ENCODE peak calls at places on chromosome 4, in five cellular contexts. N, G, O, Q and S are unnamed samples.

GRCh38 chr4:4862665-4863482 is 3.4 kb downstream of the MSX1 start:
- DNase-seq in O (no peak), N (no peak), Q (peak; percentile 78), G (no peak), S (no peak)

GRCh38 chr4:8323947-8324555 is 54.5 kb downstream of the HTRA3 start:
- DNase-seq in O (peak; percentile 72), Q (no peak), N (no peak), G (no peak), S (no peak)

GRCh38 chr4:75484195-75484594 is 30.0 kb downstream of the RCHY1 start:
- DNase-seq in O (no peak), N (no peak), Q (no peak), G (no peak), S (no peak)

GRCh38 chr4:165364452-165365080 is 14.2 kb upstream of the CPE start:
- DNase-seq in G (no peak), N (no peak), O (peak; percentile 86), Q (no peak), S (no peak)

GRCh38 chr4:112099701-112100289 is 45.5 kb upstream of the FAM241A start:
- DNase-seq in O (peak; percentile 37), G (no peak), N (no peak), Q (no peak), S (no peak)

GRCh38 chr4:21476753-21477152 is 471.8 kb downstream of the KCNIP4 start:
- DNase-seq in O (no peak), N (no peak), G (peak; percentile 33), Q (no peak), S (peak; percentile 69)

GRCh38 chr4:176359590-176359989 is 39.8 kb downstream of the SPCS3 start:
- DNase-seq in O (no peak), G (no peak), N (no peak), Q (no peak), S (no peak)

GRCh38 chr4:150217804-150218203 is 139.6 kb downstream of the DCLK2 start:
- DNase-seq in O (no peak), G (no peak), N (no peak), Q (no peak), S (no peak)

GRCh38 chr4:16641971-16642370 is 256.5 kb downstream of the LDB2 start:
- DNase-seq in G (no peak), O (no peak), N (no peak), Q (no peak), S (no peak)

GRCh38 chr4:20603671-20604313 is 96.5 kb upstream of the PACRGL start:
- DNase-seq in O (peak; percentile 77), G (no peak), Q (no peak), N (no peak), S (no peak)

DNA sequence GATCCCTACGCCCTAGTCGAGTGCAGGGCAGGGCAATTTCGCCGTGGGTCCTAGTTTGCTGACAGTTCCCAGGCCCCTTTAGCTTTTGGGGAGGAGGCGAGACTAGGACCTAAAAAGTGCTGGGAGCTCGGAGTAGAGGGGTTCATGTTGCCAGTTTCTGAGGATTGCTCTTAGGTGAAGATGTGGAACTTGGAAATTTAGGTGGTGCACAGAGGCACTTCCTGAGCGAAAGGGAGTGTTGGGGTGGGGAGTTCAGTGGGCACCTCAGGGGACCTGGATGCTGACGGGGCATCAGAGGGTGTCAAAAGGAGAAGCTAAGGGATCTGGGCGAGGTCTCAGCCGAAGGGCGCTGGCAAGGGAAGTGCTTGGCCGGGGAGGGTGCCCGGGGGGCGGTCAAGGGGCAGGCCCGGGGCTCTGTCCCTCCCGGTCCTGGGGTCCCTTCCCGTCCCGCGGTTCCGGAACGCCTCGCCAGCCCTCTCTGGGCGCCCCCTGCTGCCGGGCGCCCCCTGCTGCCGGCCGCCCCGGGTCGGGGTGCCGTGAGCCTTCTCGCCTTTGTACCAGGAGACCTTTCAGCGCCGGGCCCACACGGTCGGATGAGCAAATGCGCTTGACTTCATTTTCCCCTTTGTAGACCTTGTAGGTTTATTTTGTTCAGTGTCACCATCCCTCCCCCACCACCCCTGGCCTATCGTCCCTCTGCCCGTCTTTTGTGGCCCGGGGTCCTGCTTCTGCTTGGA is 3.0 kb upstream of the PHOX2B start:
- DNase-seq in Q (peak; percentile 55), N (no peak), O (no peak), G (peak; percentile 42), S (peak; percentile 54)
- TF ChIP-seq CTCF in Q (no peak), N (no peak), O (no peak), G (peak; percentile 44), S (peak; percentile 36)

GRCh38 chr4:77174426-77174825 is 17.4 kb downstream of the CCNG2 start:
- DNase-seq in Q (no peak), O (no peak), N (no peak), G (no peak), S (no peak)
- TF ChIP-seq CTCF in Q (no peak), O (no peak), N (no peak), G (no peak), S (no peak)

GRCh38 chr4:137648531-137648930 is 116.2 kb upstream of the PCDH18 start:
- DNase-seq in G (no peak), O (no peak), N (no peak), Q (no peak), S (no peak)

GRCh38 chr4:137651128-137651527 is 118.8 kb upstream of the PCDH18 start:
- DNase-seq in Q (no peak), N (no peak), G (no peak), O (peak; percentile 9), S (no peak)

GRCh38 chr4:137644201-137644600 is 111.9 kb upstream of the PCDH18 start:
- DNase-seq in N (no peak), G (no peak), Q (no peak), O (no peak), S (no peak)

GRCh38 chr4:137650051-137650450 is 117.8 kb upstream of the PCDH18 start:
- DNase-seq in N (no peak), O (no peak), G (no peak), Q (no peak), S (no peak)

DNA sequence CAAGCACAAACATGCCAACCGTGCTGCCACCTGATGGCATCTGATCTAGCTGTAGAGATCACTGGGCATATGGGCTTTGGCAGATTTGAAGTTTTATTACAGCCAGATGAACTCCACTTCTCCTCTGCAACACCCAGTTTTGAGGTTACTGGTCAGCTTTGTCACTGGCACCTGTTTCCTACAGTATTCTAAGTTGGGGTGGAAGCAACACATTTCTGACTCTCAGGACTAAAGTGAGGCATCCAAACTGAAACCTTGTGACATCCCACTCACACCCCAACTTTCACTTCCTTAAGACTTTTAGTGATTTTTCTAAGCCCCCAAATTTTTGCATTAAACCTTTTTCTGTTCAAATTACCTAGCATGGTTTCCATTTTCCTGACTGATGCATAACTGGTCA is 115.1 kb upstream of the PCDH18 start:
- DNase-seq in N (no peak), Q (no peak), G (no peak), O (no peak), S (no peak)
- TF ChIP-seq CTCF in N (no peak), Q (no peak), G (no peak), O (no peak), S (no peak)

GRCh38 chr4:2700031-2700430 is 56.1 kb downstream of the TNIP2 start:
- DNase-seq in O (no peak), Q (no peak), N (no peak), G (no peak), S (no peak)
- TF ChIP-seq CTCF in O (no peak), Q (no peak), N (no peak), G (no peak), S (no peak)

GRCh38 chr4:6943870-6944195 is 34.2 kb downstream of the TBC1D14 start:
- DNase-seq in G (no peak), O (no peak), N (no peak), Q (peak; percentile 61), S (no peak)
- TF ChIP-seq CTCF in G (no peak), O (no peak), N (no peak), Q (no peak), S (no peak)

GRCh38 chr4:89056292-89056952 is 563 bp downstream of the FAM13A start:
- DNase-seq in Q (no peak), G (no peak), N (no peak), O (no peak), S (no peak)
- TF ChIP-seq CTCF in Q (no peak), G (no peak), N (no peak), O (no peak), S (no peak)